ENCODE peak calls at places on chromosomes 1 and 21, in five cellular contexts. Y is IMR-90, B is H1, M is upper lobe of right lung, S is uterus. K is an unnamed sample.

GRCh38 chr21:29904359-29905282 is 35.2 kb downstream of the GRIK1 start:
- DNase-seq in Y (no peak), B (no peak), M (no peak), S (no peak), K (no peak)

GRCh38 chr1:83029050-83029449 is 969.9 kb downstream of the TTLL7 start:
- DNase-seq in Y (no peak), S (no peak), M (no peak), B (no peak), K (no peak)

GRCh38 chr1:28602536-28603439 is 10.7 kb downstream of the RAB42 start:
- DNase-seq in S (peak; percentile 54), Y (peak; percentile 82), B (no peak), M (no peak), K (no peak)

GRCh38 chr1:78304766-78305165 is 186.0 kb upstream of the PTGFR start:
- DNase-seq in M (no peak), B (no peak), Y (no peak), S (no peak), K (no peak)

GRCh38 chr1:199404976-199405375 is 622.5 kb upstream of the NR5A2 start:
- DNase-seq in Y (peak; percentile 70), B (no peak), M (no peak), S (no peak), K (no peak)

GRCh38 chr1:33089457-33089856 is 8.5 kb downstream of the AZIN2 start:
- DNase-seq in M (no peak), B (no peak), S (no peak), Y (no peak), K (peak; percentile 65)

GRCh38 chr1:28668956-28669719 is 554 bp downstream of the GMEB1 start:
- DNase-seq in S (peak; percentile 52), B (no peak), Y (peak; percentile 33), M (peak; percentile 88), K (peak; percentile 81)

GRCh38 chr1:68969430-68969829 is 472.5 kb upstream of the DEPDC1 start:
- DNase-seq in S (no peak), Y (no peak), M (no peak), B (no peak), K (no peak)

GRCh38 chr1:200233393-200233792 is 176.4 kb downstream of the ZNF281 start:
- DNase-seq in Y (peak; percentile 61), S (no peak), M (no peak), B (no peak), K (no peak)

GRCh38 chr1:43881415-43881814 is 52.2 kb upstream of the ARTN start:
- DNase-seq in S (no peak), B (no peak), M (no peak), Y (no peak), K (no peak)

GRCh38 chr1:119409731-119410130 is 5.2 kb upstream of the HSD3B2 start:
- DNase-seq in B (no peak), Y (peak; percentile 11), S (no peak), M (no peak), K (no peak)

GRCh38 chr21:35226302-35226701 is 177.2 kb upstream of the RUNX1 start:
- DNase-seq in B (no peak), Y (peak; percentile 75), M (no peak), S (no peak), K (peak; percentile 71)

GRCh38 chr1:197200468-197200899 is 54.0 kb upstream of the ASPM start:
- DNase-seq in M (no peak), S (no peak), B (no peak), Y (peak; percentile 5), K (no peak)

GRCh38 chr1:197198911-197199310 is 52.4 kb upstream of the ASPM start:
- DNase-seq in M (no peak), Y (no peak), B (no peak), S (no peak), K (no peak)

GRCh38 chr1:197199923-197200467 is 53.5 kb upstream of the ASPM start:
- DNase-seq in Y (peak; percentile 31), B (no peak), S (no peak), M (no peak), K (no peak)

GRCh38 chr1:197197430-197197997 is 51.0 kb upstream of the ASPM start:
- DNase-seq in S (no peak), M (no peak), B (no peak), Y (no peak), K (no peak)

DNA sequence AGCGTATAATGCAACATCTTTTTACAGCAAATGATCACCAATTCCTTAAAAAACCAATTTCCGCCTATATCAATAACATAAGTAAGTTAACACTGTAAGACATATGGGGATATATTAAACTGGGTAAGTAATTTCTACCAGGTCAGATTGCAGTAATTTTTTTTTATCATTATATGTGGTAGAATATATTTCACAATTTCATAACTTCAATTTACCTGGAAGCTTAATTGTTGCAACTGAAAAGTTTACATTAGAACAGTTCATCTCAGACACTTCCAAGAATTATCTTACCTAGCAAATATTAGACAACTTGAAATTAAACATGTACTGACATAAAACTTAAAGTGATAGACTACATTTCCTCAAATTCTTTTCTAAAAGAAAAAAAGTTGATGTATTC is 51.9 kb upstream of the ASPM start:
- DNase-seq in B (no peak), Y (no peak), S (no peak), M (no peak), K (no peak)
- H3K9me3 ChIP-seq in B (no peaks in the 10 kb centered on the region), Y (no peaks in the 10 kb centered on the region), S (no peaks in the 10 kb centered on the region), M (no peaks in the 10 kb centered on the region), K (no peaks in the 10 kb centered on the region)

DNA sequence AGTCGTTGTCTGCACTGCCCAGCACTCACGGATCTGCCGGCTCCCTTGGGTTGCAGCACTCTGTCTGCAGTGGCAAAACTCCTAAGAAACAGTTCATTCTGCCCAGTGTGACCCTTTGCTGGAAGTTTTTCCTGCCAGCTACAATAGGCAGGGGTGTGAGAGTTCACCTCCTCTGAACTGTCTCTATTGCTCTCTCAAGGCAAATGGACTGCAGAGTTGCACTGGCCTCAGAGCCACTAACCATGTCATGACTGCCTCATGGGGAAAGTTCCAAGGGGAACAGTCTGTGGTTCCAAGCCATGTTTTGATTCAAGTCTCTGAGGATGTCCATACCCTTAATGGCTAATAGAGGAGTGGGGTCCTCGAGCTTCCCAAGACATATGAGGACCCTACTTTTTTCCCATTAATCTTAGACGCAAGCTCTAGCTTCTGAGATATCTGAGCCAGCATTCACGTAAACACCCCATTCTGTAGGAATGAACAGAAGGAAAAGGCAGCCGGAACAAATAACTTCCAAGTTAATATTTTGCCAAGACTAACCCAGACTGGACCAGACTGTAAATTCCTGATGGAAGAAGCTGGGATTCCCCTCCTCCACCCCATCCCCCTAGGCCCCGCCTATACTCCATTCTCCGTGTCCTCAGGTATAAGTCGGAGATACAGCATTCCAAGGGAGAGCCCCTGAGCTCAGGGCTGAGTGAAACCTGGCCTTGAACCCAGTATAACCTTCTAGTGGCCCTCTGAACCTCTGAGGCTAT is 93.8 kb upstream of the AKT3 start:
- DNase-seq in Y (no peak), S (no peak), M (no peak), B (no peak), K (no peak)
- H3K27ac ChIP-seq in Y (no peak overlapping the region), S (no peak overlapping the region), M (no peak overlapping the region), B (no peak overlapping the region), K (no peak overlapping the region)

DNA sequence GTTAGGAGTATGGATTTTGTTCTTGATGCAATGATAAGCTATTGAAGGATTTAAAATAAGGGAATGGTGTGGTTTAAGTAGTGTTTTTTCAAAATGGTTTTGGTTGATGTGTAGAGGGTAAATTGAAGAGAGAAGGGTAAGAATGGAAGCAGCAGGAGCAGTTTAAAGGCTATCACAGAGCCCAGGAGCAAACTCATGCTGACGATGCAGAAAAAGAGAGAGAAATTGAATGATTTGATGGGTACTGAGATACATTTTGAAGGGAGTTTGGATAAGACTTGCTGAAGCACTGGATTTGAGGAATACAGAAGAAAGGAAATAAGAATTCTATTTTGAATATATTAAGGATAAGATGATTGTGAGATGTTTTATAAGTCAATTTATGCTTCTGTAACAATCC is 300.8 kb upstream of the LYPLAL1 start:
- DNase-seq in Y (no peak), S (no peak), B (no peak), M (no peak), K (no peak)
- H3K36me3 ChIP-seq in Y (no peaks in the 10 kb centered on the region), S (no peaks in the 10 kb centered on the region), B (no peaks in the 10 kb centered on the region), M (no peaks in the 10 kb centered on the region), K (no peaks in the 10 kb centered on the region)

GRCh38 chr1:174324939-174325338 is 122.8 kb upstream of the GPR52 start:
- DNase-seq in Y (no peak), M (no peak), B (no peak), S (no peak), K (no peak)

GRCh38 chr1:174326278-174326677 is 121.5 kb upstream of the GPR52 start:
- DNase-seq in B (no peak), M (no peak), Y (no peak), S (no peak), K (no peak)

GRCh38 chr1:174322202-174322862 is 125.4 kb upstream of the GPR52 start:
- DNase-seq in Y (no peak), B (no peak), S (no peak), M (no peak), K (no peak)

GRCh38 chr1:174324493-174324892 is 123.3 kb upstream of the GPR52 start:
- DNase-seq in Y (no peak), M (no peak), S (no peak), B (no peak), K (no peak)
- H3K9me3 ChIP-seq in Y (peaks cover 9% of the 10 kb centered on the region), M (peaks cover 19% of the 10 kb centered on the region), S (no peaks in the 10 kb centered on the region), B (peaks cover 29% of the 10 kb centered on the region), K (peaks cover 14% of the 10 kb centered on the region)

GRCh38 chr1:230798491-230798890 is 51.3 kb downstream of the CAPN9 start:
- DNase-seq in S (no peak), B (no peak), M (no peak), Y (no peak), K (no peak)
- H3K27ac ChIP-seq in S (no peak overlapping the region), B (no peak overlapping the region), M (no peak overlapping the region), Y (no peak overlapping the region), K (no peak overlapping the region)

GRCh38 chr1:201488817-201489581 is 17.9 kb downstream of the CSRP1 start:
- DNase-seq in B (no peak), M (peak; percentile 79), Y (peak; percentile 96), S (peak; percentile 71), K (peak; percentile 81)
- H3K36me3 ChIP-seq in B (no peaks in the 10 kb centered on the region), M (peaks cover 64% of the 10 kb centered on the region), Y (peaks cover 79% of the 10 kb centered on the region), S (no peaks in the 10 kb centered on the region), K (no peaks in the 10 kb centered on the region)

GRCh38 chr1:152866321-152866720 is 6.5 kb downstream of the LCE7A start:
- DNase-seq in Y (no peak), B (no peak), M (no peak), S (no peak), K (no peak)
- H3K9me3 ChIP-seq in Y (no peaks in the 10 kb centered on the region), B (peaks cover 22% of the 10 kb centered on the region), M (no peaks in the 10 kb centered on the region), S (no peaks in the 10 kb centered on the region), K (no peaks in the 10 kb centered on the region)